ENCODE peak calls at places on chromosomes 6 and 20, in eight cellular contexts. One of them, this sample, is unnamed.

GRCh38 chr20:49715466-49715865 is 1.8 kb upstream of the B4GALT5 start:
- DNase-seq in HCEC 1CT: no peak
- DNase-seq in activated CD8-positive, alpha-beta memory T cell treated with anti-CD3 and anti-CD28 coated beads, Interleukin-2, amount 50 U/mL, for 4 hours: no peak
- DNase-seq in lower leg skin: no peak
- DNase-seq in H9: no peak
- DNase-seq in activated naive CD4-positive, alpha-beta T cell treated with Interleukin-2 at 50 U/mL for 16 hours: no peak
- DNase-seq in astrocyte of the spinal cord: no peak
- DNase-seq in NCI-H1105: no peak
- DNase-seq in this sample: no peak

GRCh38 chr20:297925-298754 is 770 bp downstream of the ZCCHC3 start:
- DNase-seq in HCEC 1CT: peak; percentile 77
- DNase-seq in activated CD8-positive, alpha-beta memory T cell treated with anti-CD3 and anti-CD28 coated beads, Interleukin-2, amount 50 U/mL, for 4 hours: peak; percentile 32
- DNase-seq in lower leg skin: peak; percentile 56
- DNase-seq in H9: no peak
- DNase-seq in activated naive CD4-positive, alpha-beta T cell treated with Interleukin-2 at 50 U/mL for 16 hours: peak; percentile 50
- DNase-seq in astrocyte of the spinal cord: peak; percentile 68
- DNase-seq in NCI-H1105: peak; percentile 75
- DNase-seq in this sample: peak; percentile 77

GRCh38 chr6:16249971-16250370 is 11.6 kb downstream of the GMPR start:
- DNase-seq in HCEC 1CT: no peak
- DNase-seq in activated CD8-positive, alpha-beta memory T cell treated with anti-CD3 and anti-CD28 coated beads, Interleukin-2, amount 50 U/mL, for 4 hours: no peak
- DNase-seq in lower leg skin: no peak
- DNase-seq in H9: peak; percentile 36
- DNase-seq in activated naive CD4-positive, alpha-beta T cell treated with Interleukin-2 at 50 U/mL for 16 hours: no peak
- DNase-seq in astrocyte of the spinal cord: peak; percentile 48
- DNase-seq in NCI-H1105: peak; percentile 68
- DNase-seq in this sample: no peak

GRCh38 chr6:28802417-28803336 is 121.1 kb downstream of the TRIM27 start:
- DNase-seq in HCEC 1CT: peak; percentile 80
- DNase-seq in activated CD8-positive, alpha-beta memory T cell treated with anti-CD3 and anti-CD28 coated beads, Interleukin-2, amount 50 U/mL, for 4 hours: no peak
- DNase-seq in lower leg skin: no peak
- DNase-seq in H9: peak; percentile 63
- DNase-seq in activated naive CD4-positive, alpha-beta T cell treated with Interleukin-2 at 50 U/mL for 16 hours: no peak
- DNase-seq in astrocyte of the spinal cord: peak; percentile 42
- DNase-seq in NCI-H1105: no peak
- DNase-seq in this sample: peak; percentile 86

GRCh38 chr6:158817298-158818007 is 1.7 kb downstream of the EZR start:
- DNase-seq in HCEC 1CT: no peak
- DNase-seq in activated CD8-positive, alpha-beta memory T cell treated with anti-CD3 and anti-CD28 coated beads, Interleukin-2, amount 50 U/mL, for 4 hours: no peak
- DNase-seq in lower leg skin: no peak
- DNase-seq in H9: no peak
- DNase-seq in activated naive CD4-positive, alpha-beta T cell treated with Interleukin-2 at 50 U/mL for 16 hours: peak; percentile 29
- DNase-seq in astrocyte of the spinal cord: peak; percentile 44
- DNase-seq in NCI-H1105: peak; percentile 44
- DNase-seq in this sample: no peak

GRCh38 chr20:3174442-3175263 is 1.3 kb upstream of the LZTS3 start:
- DNase-seq in HCEC 1CT: peak; percentile 27
- DNase-seq in activated CD8-positive, alpha-beta memory T cell treated with anti-CD3 and anti-CD28 coated beads, Interleukin-2, amount 50 U/mL, for 4 hours: no peak
- DNase-seq in lower leg skin: no peak
- DNase-seq in H9: no peak
- DNase-seq in activated naive CD4-positive, alpha-beta T cell treated with Interleukin-2 at 50 U/mL for 16 hours: no peak
- DNase-seq in astrocyte of the spinal cord: peak; percentile 15
- DNase-seq in NCI-H1105: no peak
- DNase-seq in this sample: peak; percentile 57

GRCh38 chr6:151060096-151060741 is 179.5 kb upstream of the AKAP12 start:
- DNase-seq in HCEC 1CT: peak; percentile 99
- DNase-seq in activated CD8-positive, alpha-beta memory T cell treated with anti-CD3 and anti-CD28 coated beads, Interleukin-2, amount 50 U/mL, for 4 hours: no peak
- DNase-seq in lower leg skin: no peak
- DNase-seq in H9: no peak
- DNase-seq in activated naive CD4-positive, alpha-beta T cell treated with Interleukin-2 at 50 U/mL for 16 hours: no peak
- DNase-seq in astrocyte of the spinal cord: peak; percentile 92
- DNase-seq in NCI-H1105: no peak
- DNase-seq in this sample: peak; percentile 77

GRCh38 chr20:51661609-51662178 is 106.5 kb downstream of the ATP9A start:
- DNase-seq in HCEC 1CT: peak; percentile 57
- DNase-seq in activated CD8-positive, alpha-beta memory T cell treated with anti-CD3 and anti-CD28 coated beads, Interleukin-2, amount 50 U/mL, for 4 hours: peak; percentile 41
- DNase-seq in lower leg skin: no peak
- DNase-seq in H9: no peak
- DNase-seq in activated naive CD4-positive, alpha-beta T cell treated with Interleukin-2 at 50 U/mL for 16 hours: peak; percentile 57
- DNase-seq in astrocyte of the spinal cord: peak; percentile 71
- DNase-seq in NCI-H1105: no peak
- DNase-seq in this sample: peak; percentile 54

GRCh38 chr20:15818651-15819071 is 754.6 kb downstream of the KIF16B start:
- DNase-seq in HCEC 1CT: no peak
- DNase-seq in activated CD8-positive, alpha-beta memory T cell treated with anti-CD3 and anti-CD28 coated beads, Interleukin-2, amount 50 U/mL, for 4 hours: no peak
- DNase-seq in lower leg skin: no peak
- DNase-seq in H9: no peak
- DNase-seq in activated naive CD4-positive, alpha-beta T cell treated with Interleukin-2 at 50 U/mL for 16 hours: no peak
- DNase-seq in astrocyte of the spinal cord: no peak
- DNase-seq in NCI-H1105: no peak
- DNase-seq in this sample: no peak

GRCh38 chr6:16949696-16950095 is 152.2 kb upstream of the STMND1 start:
- DNase-seq in HCEC 1CT: no peak
- DNase-seq in activated CD8-positive, alpha-beta memory T cell treated with anti-CD3 and anti-CD28 coated beads, Interleukin-2, amount 50 U/mL, for 4 hours: no peak
- DNase-seq in lower leg skin: no peak
- DNase-seq in H9: no peak
- DNase-seq in activated naive CD4-positive, alpha-beta T cell treated with Interleukin-2 at 50 U/mL for 16 hours: no peak
- DNase-seq in astrocyte of the spinal cord: peak; percentile 29
- DNase-seq in NCI-H1105: no peak
- DNase-seq in this sample: no peak

GRCh38 chr6:111551521-111552231 is 54.0 kb downstream of the TRAF3IP2 start:
- DNase-seq in HCEC 1CT: no peak
- DNase-seq in activated CD8-positive, alpha-beta memory T cell treated with anti-CD3 and anti-CD28 coated beads, Interleukin-2, amount 50 U/mL, for 4 hours: no peak
- DNase-seq in lower leg skin: no peak
- DNase-seq in H9: no peak
- DNase-seq in activated naive CD4-positive, alpha-beta T cell treated with Interleukin-2 at 50 U/mL for 16 hours: no peak
- DNase-seq in astrocyte of the spinal cord: no peak
- DNase-seq in NCI-H1105: peak; percentile 97
- DNase-seq in this sample: no peak

GRCh38 chr6:77332915-77333623 is 130.2 kb downstream of the HTR1B start:
- DNase-seq in HCEC 1CT: no peak
- DNase-seq in activated CD8-positive, alpha-beta memory T cell treated with anti-CD3 and anti-CD28 coated beads, Interleukin-2, amount 50 U/mL, for 4 hours: no peak
- DNase-seq in lower leg skin: no peak
- DNase-seq in H9: peak; percentile 33
- DNase-seq in activated naive CD4-positive, alpha-beta T cell treated with Interleukin-2 at 50 U/mL for 16 hours: no peak
- DNase-seq in astrocyte of the spinal cord: no peak
- DNase-seq in NCI-H1105: no peak
- DNase-seq in this sample: no peak

GRCh38 chr20:34112600-34113061 is 588 bp upstream of the EIF2S2 start:
- DNase-seq in HCEC 1CT: peak; percentile 13
- DNase-seq in activated CD8-positive, alpha-beta memory T cell treated with anti-CD3 and anti-CD28 coated beads, Interleukin-2, amount 50 U/mL, for 4 hours: no peak
- DNase-seq in lower leg skin: peak; percentile 33
- DNase-seq in H9: peak; percentile 36
- DNase-seq in activated naive CD4-positive, alpha-beta T cell treated with Interleukin-2 at 50 U/mL for 16 hours: no peak
- DNase-seq in astrocyte of the spinal cord: no peak
- DNase-seq in NCI-H1105: peak; percentile 38
- DNase-seq in this sample: peak; percentile 65